ENCODE peak calls at places on chromosomes 2 and 18, in four cellular contexts. D is K562, N is GM12878, V is HepG2. U is an unnamed sample.

GRCh38 chr2:219420687-219421086 is 2.5 kb downstream of the DES start:
- DNase-seq in D (no peak), N (no peak), V (no peak), U (no peak)

GRCh38 chr18:24022141-24022540 is 7.6 kb downstream of the TTC39C start:
- DNase-seq in N (no peak), V (no peak), D (no peak), U (no peak)

GRCh38 chr18:73118121-73118816 is 250.5 kb upstream of the NETO1 start:
- DNase-seq in V (no peak), N (no peak), D (no peak), U (no peak)

GRCh38 chr2:27356056-27356381 is 545 bp downstream of the GTF3C2 start:
- DNase-seq in D (no peak), V (peak), N (no peak), U (peak)

GRCh38 chr2:240868286-240869108 is at the start of gene AGXT:
- DNase-seq in D (no peak), N (no peak), V (peak), U (no peak)

GRCh38 chr2:173874003-173874898 is 90.9 kb downstream of the SP3 start:
- DNase-seq in N (no peak), V (no peak), D (peak), U (no peak)

GRCh38 chr2:43426305-43427031 is 169.4 kb downstream of the THADA start:
- DNase-seq in N (peak), V (peak), D (peak), U (no peak)

GRCh38 chr2:39524756-39525635 is 87.9 kb upstream of the MAP4K3 start:
- DNase-seq in D (no peak), N (no peak), V (no peak), U (no peak)

GRCh38 chr18:12774982-12775381 is 72.1 kb downstream of the PSMG2 start:
- DNase-seq in N (no peak), D (no peak), V (no peak), U (no peak)

GRCh38 chr18:74478876-74479275 is 17.3 kb upstream of the CNDP2 start:
- DNase-seq in V (no peak), N (no peak), D (no peak), U (no peak)

GRCh38 chr18:23810396-23810795 is 121.1 kb downstream of the LAMA3 start:
- DNase-seq in N (no peak), D (no peak), V (no peak), U (no peak)

GRCh38 chr2:73999881-74000597 is 15.3 kb downstream of the TET3 start:
- DNase-seq in V (no peak), D (no peak), N (no peak), U (no peak)

GRCh38 chr2:178320011-178320410 is 125.7 kb downstream of the OSBPL6 start:
- DNase-seq in D (no peak), V (no peak), N (no peak), U (no peak)

GRCh38 chr2:46034535-46034934 is 262.7 kb upstream of the EPAS1 start:
- DNase-seq in N (no peak), D (no peak), V (no peak), U (peak)

GRCh38 chr2:20568501-20569463 is 82.1 kb downstream of the HS1BP3 start:
- DNase-seq in N (no peak), D (no peak), V (no peak), U (no peak)

GRCh38 chr2:239150125-239151011 is 250.5 kb downstream of the HDAC4 start:
- DNase-seq in V (no peak), N (no peak), D (no peak), U (no peak)

GRCh38 chr2:235270951-235271350 is 222.9 kb upstream of the AGAP1 start:
- DNase-seq in V (no peak), N (peak), D (no peak), U (no peak)

GRCh38 chr18:65835881-65836280 is 85.1 kb downstream of the CDH7 start:
- DNase-seq in N (no peak), V (no peak), D (no peak), U (no peak)

GRCh38 chr2:175950512-175950911 is 51.6 kb downstream of the LNPK start:
- DNase-seq in D (no peak), N (no peak), V (no peak), U (no peak)

GRCh38 chr2:57465067-57465466 is 581.5 kb upstream of the VRK2 start:
- DNase-seq in V (no peak), N (no peak), D (no peak), U (no peak)

GRCh38 chr2:219294356-219295351 is 14.5 kb downstream of the PTPRN start:
- DNase-seq in N (peak), D (peak), V (peak), U (peak)

GRCh38 chr18:77012120-77012519 is 120.5 kb downstream of the MBP start:
- DNase-seq in D (no peak), N (no peak), V (no peak), U (no peak)

GRCh38 chr2:151258121-151258520 is 3.5 kb downstream of the RBM43 start:
- DNase-seq in D (no peak), V (no peak), N (no peak), U (no peak)

GRCh38 chr18:55875330-55875933 is 287.4 kb upstream of the TCF4 start:
- DNase-seq in V (no peak), N (no peak), D (no peak), U (no peak)

GRCh38 chr18:22871809-22872525 is 61.2 kb upstream of the RBBP8 start:
- DNase-seq in V (no peak), D (no peak), N (no peak), U (no peak)

GRCh38 chr2:177429688-177430325 is 37.2 kb downstream of the AGPS start:
- DNase-seq in D (no peak), V (no peak), N (no peak), U (no peak)

GRCh38 chr2:41863062-41863461 is 184.8 kb upstream of the PKDCC start:
- DNase-seq in N (no peak), V (no peak), D (no peak), U (no peak)

GRCh38 chr2:3780477-3781402 is 77.4 kb downstream of the DCDC2C start:
- DNase-seq in V (peak), N (peak), D (peak), U (peak)

GRCh38 chr2:231001921-231002320 is 6.0 kb downstream of the SPATA3 start:
- DNase-seq in N (no peak), V (no peak), D (no peak), U (no peak)

GRCh38 chr2:46555011-46555410 is 75.6 kb downstream of the TMEM247 start:
- DNase-seq in N (no peak), V (no peak), D (no peak), U (no peak)

GRCh38 chr18:6638470-6638869 is 91.0 kb upstream of the ARHGAP28 start:
- DNase-seq in D (no peak), N (no peak), V (no peak), U (no peak)

GRCh38 chr18:6627621-6628020 is 101.9 kb upstream of the ARHGAP28 start:
- DNase-seq in N (no peak), V (no peak), D (no peak), U (no peak)

GRCh38 chr18:6628189-6628588 is 101.3 kb upstream of the ARHGAP28 start:
- DNase-seq in D (no peak), V (no peak), N (no peak), U (no peak)

GRCh38 chr18:6629635-6630140 is 99.8 kb upstream of the ARHGAP28 start:
- DNase-seq in D (no peak), N (no peak), V (no peak), U (no peak)

DNA sequence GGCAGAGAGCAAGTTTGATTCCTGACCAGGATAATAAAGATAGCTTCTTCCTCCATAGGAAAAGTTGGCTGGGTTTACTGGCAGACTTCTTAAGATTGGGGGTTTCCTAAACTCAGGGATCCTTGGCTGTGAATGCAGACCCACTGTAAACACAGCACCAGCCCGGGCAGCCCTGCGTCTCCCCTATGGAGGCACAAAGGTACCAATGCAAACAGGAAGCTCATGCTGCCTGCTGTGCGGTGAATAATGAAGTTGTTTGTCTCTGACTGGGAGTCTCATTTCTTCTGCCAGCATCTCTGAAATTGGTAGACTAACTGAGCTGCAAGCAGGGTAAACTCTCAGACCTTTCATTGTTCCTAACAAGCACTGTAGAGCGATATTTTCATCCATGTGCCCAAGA is 96.1 kb upstream of the ARHGAP28 start:
- DNase-seq in D (no peak), V (no peak), N (no peak), U (no peak)
- TF ChIP-seq FOXK2 in D (no peak), V (no peak), N (no peak), U (no peak)

DNA sequence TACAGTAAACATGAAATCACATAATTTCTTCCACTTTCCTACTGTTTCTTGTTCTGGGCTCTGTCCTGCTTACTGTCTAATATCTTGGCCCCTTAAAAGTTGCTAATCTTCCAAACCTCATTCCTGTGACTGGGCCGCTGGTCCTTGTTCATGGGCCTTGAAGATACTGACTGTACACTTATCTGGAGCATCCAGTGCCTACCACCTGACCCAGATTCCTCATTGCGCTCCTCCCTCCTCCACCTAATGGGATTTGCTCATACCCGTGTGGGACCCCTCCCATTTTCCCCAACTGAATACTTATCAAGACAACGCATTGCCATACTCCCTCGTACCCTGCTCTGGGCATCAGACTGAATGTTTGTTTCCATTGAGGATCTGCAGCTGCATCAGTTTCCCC is 6.1 kb upstream of the IL37 start:
- DNase-seq in V (no peak), N (no peak), D (peak), U (no peak)
- TF ChIP-seq SP1 in V (no peak), N (no peak), D (no peak), U (no peak)

GRCh38 chr2:119009110-119009509 is 67.1 kb downstream of the MARCO start:
- DNase-seq in V (no peak), N (no peak), D (no peak), U (no peak)

GRCh38 chr2:119012345-119013301 is 70.6 kb downstream of the MARCO start:
- DNase-seq in V (no peak), N (no peak), D (no peak), U (no peak)

GRCh38 chr2:119010336-119010735 is 68.3 kb downstream of the MARCO start:
- DNase-seq in V (no peak), D (no peak), N (no peak), U (no peak)

GRCh38 chr2:119011910-119012209 is 69.9 kb downstream of the MARCO start:
- DNase-seq in N (no peak), V (no peak), D (no peak), U (no peak)

DNA sequence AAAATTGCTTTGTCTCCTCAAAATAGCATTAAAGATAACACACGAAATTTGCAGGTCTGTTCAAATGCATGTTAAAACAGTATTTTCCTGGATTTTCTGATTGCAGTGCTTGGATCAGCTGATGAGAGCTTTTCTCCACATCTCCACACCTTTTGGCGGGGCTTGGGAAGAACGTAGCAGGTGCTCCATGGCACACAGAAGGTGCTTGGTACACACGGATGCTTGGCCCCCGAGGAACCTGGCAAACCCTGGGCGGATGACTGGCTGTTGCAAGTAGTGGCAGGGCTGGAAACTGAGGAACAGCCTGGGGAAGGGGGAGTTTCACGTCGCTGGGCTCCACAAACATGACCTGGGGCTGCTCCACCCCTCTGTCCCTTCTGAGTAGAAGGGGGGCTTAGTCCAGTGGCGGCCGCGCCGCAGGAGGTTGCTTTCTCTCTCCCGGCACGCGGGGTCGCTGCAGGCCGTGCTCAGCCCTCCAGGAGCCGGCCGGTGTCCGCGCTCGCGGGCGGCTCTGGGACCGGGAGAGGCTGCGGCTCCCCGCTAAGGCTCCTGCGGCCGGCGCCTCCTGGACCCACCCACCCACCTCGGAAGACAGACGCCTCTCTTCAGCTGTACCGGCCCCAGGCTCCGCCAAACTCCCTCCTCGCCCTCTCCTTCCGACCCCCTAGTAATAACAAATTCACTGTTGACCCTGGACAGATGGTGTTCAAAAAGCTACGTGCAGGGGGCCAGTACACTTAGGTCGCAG is 69.3 kb downstream of the MARCO start:
- DNase-seq in D (peak), V (peak), N (no peak), U (peak)
- TF ChIP-seq FOXK2 in D (no peak), V (no peak), N (no peak), U (no peak)

GRCh38 chr2:119431155-119431975 is at the start of gene TMEM37:
- DNase-seq in N (peak), D (peak), V (peak), U (peak)
- TF ChIP-seq SP1 in N (no peak), D (no peak), V (no peak), U (no peak)

GRCh38 chr2:196718796-196719564 is 79.5 kb downstream of the CCDC150 start:
- DNase-seq in D (peak), N (no peak), V (peak), U (peak)
- TF ChIP-seq FOXK2 in D (no peak), N (no peak), V (no peak), U (no peak)

GRCh38 chr2:72475246-72475645 is 327.6 kb upstream of the CYP26B1 start:
- DNase-seq in D (no peak), V (no peak), N (no peak), U (no peak)
- TF ChIP-seq SP1 in D (no peak), V (no peak), N (no peak), U (no peak)

DNA sequence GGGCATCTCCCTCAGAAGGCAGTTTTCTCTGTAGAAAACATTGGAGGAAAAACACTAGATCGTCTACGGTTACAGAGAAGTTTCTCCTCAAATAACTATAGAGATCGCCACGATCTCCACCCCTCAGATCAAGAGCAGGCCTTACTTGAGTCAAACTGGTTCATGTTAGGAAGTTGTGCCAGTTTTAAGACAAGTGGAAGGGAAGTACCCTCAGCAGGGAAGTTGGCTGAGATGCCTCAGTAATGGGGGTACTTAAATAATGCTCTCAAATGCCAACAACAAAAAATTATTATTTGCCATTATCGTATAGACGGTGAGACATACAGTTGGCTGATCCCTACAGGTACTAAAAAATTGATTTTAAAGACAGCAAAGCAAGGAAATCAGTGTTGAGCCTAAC is 8.2 kb upstream of the SMAD7 start:
- DNase-seq in V (no peak), D (no peak), N (no peak), U (no peak)
- TF ChIP-seq FOXK2 in V (no peak), D (no peak), N (no peak), U (no peak)

GRCh38 chr2:119704670-119705120 is 25.7 kb downstream of the TMEM177 start:
- DNase-seq in V (no peak), D (no peak), N (peak), U (no peak)

GRCh38 chr2:119703526-119703925 is 24.5 kb downstream of the TMEM177 start:
- DNase-seq in N (no peak), V (no peak), D (no peak), U (no peak)

GRCh38 chr2:119702203-119702917 is 23.4 kb downstream of the TMEM177 start:
- DNase-seq in V (no peak), D (no peak), N (no peak), U (no peak)

GRCh38 chr2:119701352-119701751 is 22.4 kb downstream of the TMEM177 start:
- DNase-seq in V (no peak), D (no peak), N (no peak), U (no peak)

DNA sequence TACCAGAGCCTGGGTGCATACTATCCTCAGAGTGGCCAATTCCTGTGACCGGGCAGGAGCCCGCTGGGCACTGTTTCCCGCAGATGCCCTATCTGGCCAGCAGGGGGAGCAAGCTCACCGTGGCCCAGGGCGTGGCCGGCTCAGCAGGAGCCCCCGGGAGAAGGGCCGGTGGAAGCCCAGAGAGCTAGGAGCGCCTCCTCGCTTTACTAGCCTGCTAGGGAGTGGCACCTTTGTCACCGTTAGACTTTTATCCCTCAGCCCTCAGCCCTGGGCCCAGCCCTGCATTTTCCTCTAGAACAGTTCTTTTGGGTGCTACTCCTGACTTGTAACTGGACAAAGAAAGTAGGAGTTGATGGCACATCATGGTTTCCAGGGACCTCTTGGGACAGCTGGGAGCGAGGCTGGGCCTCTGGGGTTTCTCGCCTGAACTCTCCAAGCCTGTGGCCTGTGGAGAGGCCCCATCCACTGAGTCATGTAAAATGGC is 24.0 kb downstream of the TMEM177 start:
- DNase-seq in D (peak), N (no peak), V (peak), U (peak)
- TF ChIP-seq SP1 in D (no peak), N (no peak), V (no peak), U (no peak)

U was measured in HEK293T.